ENCODE peak calls at places on chromosomes 2 and 18, in ten cellular contexts. One of them, this sample, is unnamed.

GRCh38 chr18:48949606-48950535 is 894 bp downstream of the SMAD7 start:
- DNase-seq in erythroblast: peak
- DNase-seq in H54: no peak
- DNase-seq in stimulated activated CD4-positive, alpha-beta T cell treated with anti-CD3 and anti-CD28 coated beads, Interleukin-15, amount 100 ng/mL, for 1 hour: no peak
- DNase-seq in neural progenitor cell: peak
- DNase-seq in NCI-H1092: peak
- DNase-seq in NCI-H1105: no peak
- DNase-seq in neural crest cell: peak
- DNase-seq in GM13977: peak
- DNase-seq in cardiac fibroblast: peak
- DNase-seq in this sample: peak

GRCh38 chr2:12636837-12637581 is 79.7 kb upstream of the TRIB2 start:
- DNase-seq in erythroblast: no peak
- DNase-seq in H54: no peak
- DNase-seq in stimulated activated CD4-positive, alpha-beta T cell treated with anti-CD3 and anti-CD28 coated beads, Interleukin-15, amount 100 ng/mL, for 1 hour: no peak
- DNase-seq in neural progenitor cell: no peak
- DNase-seq in NCI-H1092: no peak
- DNase-seq in NCI-H1105: no peak
- DNase-seq in neural crest cell: no peak
- DNase-seq in GM13977: no peak
- DNase-seq in cardiac fibroblast: peak
- DNase-seq in this sample: peak

GRCh38 chr2:28579606-28580005 is 83.7 kb downstream of the PLB1 start:
- DNase-seq in erythroblast: no peak
- DNase-seq in H54: no peak
- DNase-seq in stimulated activated CD4-positive, alpha-beta T cell treated with anti-CD3 and anti-CD28 coated beads, Interleukin-15, amount 100 ng/mL, for 1 hour: no peak
- DNase-seq in neural progenitor cell: no peak
- DNase-seq in NCI-H1092: no peak
- DNase-seq in NCI-H1105: no peak
- DNase-seq in neural crest cell: no peak
- DNase-seq in GM13977: no peak
- DNase-seq in cardiac fibroblast: no peak
- DNase-seq in this sample: no peak

GRCh38 chr18:62678847-62679535 is 36.4 kb upstream of the PHLPP1 start:
- DNase-seq in erythroblast: no peak
- DNase-seq in H54: no peak
- DNase-seq in stimulated activated CD4-positive, alpha-beta T cell treated with anti-CD3 and anti-CD28 coated beads, Interleukin-15, amount 100 ng/mL, for 1 hour: no peak
- DNase-seq in neural progenitor cell: peak
- DNase-seq in NCI-H1092: peak
- DNase-seq in NCI-H1105: no peak
- DNase-seq in neural crest cell: no peak
- DNase-seq in GM13977: no peak
- DNase-seq in cardiac fibroblast: no peak
- DNase-seq in this sample: no peak

GRCh38 chr2:10533811-10534321 is 85.7 kb upstream of the ODC1 start:
- DNase-seq in erythroblast: no peak
- DNase-seq in H54: peak
- DNase-seq in stimulated activated CD4-positive, alpha-beta T cell treated with anti-CD3 and anti-CD28 coated beads, Interleukin-15, amount 100 ng/mL, for 1 hour: no peak
- DNase-seq in neural progenitor cell: no peak
- DNase-seq in NCI-H1092: no peak
- DNase-seq in NCI-H1105: no peak
- DNase-seq in neural crest cell: no peak
- DNase-seq in GM13977: no peak
- DNase-seq in cardiac fibroblast: peak
- DNase-seq in this sample: peak

GRCh38 chr2:237229905-237230304 is 144.2 kb downstream of the COPS8 start:
- DNase-seq in erythroblast: no peak
- DNase-seq in H54: no peak
- DNase-seq in stimulated activated CD4-positive, alpha-beta T cell treated with anti-CD3 and anti-CD28 coated beads, Interleukin-15, amount 100 ng/mL, for 1 hour: no peak
- DNase-seq in neural progenitor cell: no peak
- DNase-seq in NCI-H1092: no peak
- DNase-seq in NCI-H1105: no peak
- DNase-seq in neural crest cell: no peak
- DNase-seq in GM13977: no peak
- DNase-seq in cardiac fibroblast: no peak
- DNase-seq in this sample: no peak

GRCh38 chr18:62621546-62621945 is 93.8 kb upstream of the PHLPP1 start:
- DNase-seq in erythroblast: no peak
- DNase-seq in H54: peak
- DNase-seq in stimulated activated CD4-positive, alpha-beta T cell treated with anti-CD3 and anti-CD28 coated beads, Interleukin-15, amount 100 ng/mL, for 1 hour: no peak
- DNase-seq in neural progenitor cell: no peak
- DNase-seq in NCI-H1092: no peak
- DNase-seq in NCI-H1105: no peak
- DNase-seq in neural crest cell: no peak
- DNase-seq in GM13977: no peak
- DNase-seq in cardiac fibroblast: peak
- DNase-seq in this sample: peak

GRCh38 chr2:30234180-30234971 is 3.0 kb downstream of the LBH start:
- DNase-seq in erythroblast: peak
- DNase-seq in H54: peak
- DNase-seq in stimulated activated CD4-positive, alpha-beta T cell treated with anti-CD3 and anti-CD28 coated beads, Interleukin-15, amount 100 ng/mL, for 1 hour: no peak
- DNase-seq in neural progenitor cell: peak
- DNase-seq in NCI-H1092: no peak
- DNase-seq in NCI-H1105: no peak
- DNase-seq in neural crest cell: no peak
- DNase-seq in GM13977: no peak
- DNase-seq in cardiac fibroblast: peak
- DNase-seq in this sample: peak

GRCh38 chr2:53450885-53451284 is 316.7 kb upstream of the CHAC2 start:
- DNase-seq in erythroblast: no peak
- DNase-seq in H54: no peak
- DNase-seq in stimulated activated CD4-positive, alpha-beta T cell treated with anti-CD3 and anti-CD28 coated beads, Interleukin-15, amount 100 ng/mL, for 1 hour: no peak
- DNase-seq in neural progenitor cell: no peak
- DNase-seq in NCI-H1092: peak
- DNase-seq in NCI-H1105: peak
- DNase-seq in neural crest cell: no peak
- DNase-seq in GM13977: no peak
- DNase-seq in cardiac fibroblast: no peak
- DNase-seq in this sample: no peak

GRCh38 chr2:19048593-19049264 is 309.7 kb downstream of the OSR1 start:
- DNase-seq in erythroblast: no peak
- DNase-seq in H54: no peak
- DNase-seq in stimulated activated CD4-positive, alpha-beta T cell treated with anti-CD3 and anti-CD28 coated beads, Interleukin-15, amount 100 ng/mL, for 1 hour: no peak
- DNase-seq in neural progenitor cell: no peak
- DNase-seq in NCI-H1092: peak
- DNase-seq in NCI-H1105: peak
- DNase-seq in neural crest cell: no peak
- DNase-seq in GM13977: no peak
- DNase-seq in cardiac fibroblast: peak
- DNase-seq in this sample: peak

GRCh38 chr2:61114147-61114546 is 47.8 kb upstream of the C2orf74 start:
- DNase-seq in erythroblast: no peak
- DNase-seq in H54: no peak
- DNase-seq in stimulated activated CD4-positive, alpha-beta T cell treated with anti-CD3 and anti-CD28 coated beads, Interleukin-15, amount 100 ng/mL, for 1 hour: no peak
- DNase-seq in neural progenitor cell: peak
- DNase-seq in NCI-H1092: no peak
- DNase-seq in NCI-H1105: no peak
- DNase-seq in neural crest cell: no peak
- DNase-seq in GM13977: no peak
- DNase-seq in cardiac fibroblast: no peak
- DNase-seq in this sample: no peak

GRCh38 chr2:150479075-150479915 is 8.2 kb downstream of the RND3 start:
- DNase-seq in erythroblast: no peak
- DNase-seq in H54: no peak
- DNase-seq in stimulated activated CD4-positive, alpha-beta T cell treated with anti-CD3 and anti-CD28 coated beads, Interleukin-15, amount 100 ng/mL, for 1 hour: no peak
- DNase-seq in neural progenitor cell: no peak
- DNase-seq in NCI-H1092: no peak
- DNase-seq in NCI-H1105: no peak
- DNase-seq in neural crest cell: no peak
- DNase-seq in GM13977: no peak
- DNase-seq in cardiac fibroblast: peak
- DNase-seq in this sample: peak

GRCh38 chr2:136395590-136395989 is 277.6 kb upstream of the CXCR4 start:
- DNase-seq in erythroblast: no peak
- DNase-seq in H54: no peak
- DNase-seq in stimulated activated CD4-positive, alpha-beta T cell treated with anti-CD3 and anti-CD28 coated beads, Interleukin-15, amount 100 ng/mL, for 1 hour: no peak
- DNase-seq in neural progenitor cell: no peak
- DNase-seq in NCI-H1092: no peak
- DNase-seq in NCI-H1105: no peak
- DNase-seq in neural crest cell: no peak
- DNase-seq in GM13977: no peak
- DNase-seq in cardiac fibroblast: no peak
- DNase-seq in this sample: no peak

This sample was measured in choroid plexus epithelial cell.